ENCODE peak calls at places on chromosome 17, in six cellular contexts. C is M059J; A is neural progenitor cell; R is PC-9; F is stimulated activated CD4-positive, alpha-beta T cell treated with anti-CD3 and anti-CD28 coated beads, Interleukin-2, amount 100 ng/mL, for 48 hours; T is NAMALWA. E is an unnamed sample.

GRCh38 chr17:75571197-75571884 is 16.3 kb upstream of the MYO15B start:
- DNase-seq in C (peak; percentile 46), A (no peak), R (no peak), F (no peak), T (peak; percentile 89), E (peak; percentile 46)

GRCh38 chr17:55005520-55005919 is 37.0 kb downstream of the STXBP4 start:
- DNase-seq in C (peak; percentile 5), A (peak; percentile 30), R (no peak), F (no peak), T (peak; percentile 59), E (no peak)

GRCh38 chr17:43338886-43339516 is 59.8 kb upstream of the ARL4D start:
- DNase-seq in C (peak; percentile 71), A (peak; percentile 76), R (peak; percentile 41), F (peak; percentile 53), T (peak; percentile 72), E (peak; percentile 84)

GRCh38 chr17:59838196-59838911 is 54.4 kb downstream of the TUBD1 start:
- DNase-seq in C (no peak), A (no peak), R (no peak), F (no peak), T (peak; percentile 50), E (no peak)

GRCh38 chr17:73131993-73132595 is 32.7 kb upstream of the SSTR2 start:
- DNase-seq in C (no peak), A (peak; percentile 68), R (no peak), F (no peak), T (peak; percentile 86), E (peak; percentile 33)

GRCh38 chr17:82330322-82331239 is 3.0 kb downstream of the SECTM1 start:
- DNase-seq in C (peak; percentile 59), A (no peak), R (no peak), F (no peak), T (peak; percentile 84), E (peak; percentile 58)

GRCh38 chr17:43581581-43581980 is 35.4 kb upstream of the ETV4 start:
- DNase-seq in C (no peak), A (no peak), R (no peak), F (no peak), T (no peak), E (no peak)

GRCh38 chr17:79159926-79160325 is 85.3 kb downstream of the ENGASE start:
- DNase-seq in C (no peak), A (peak; percentile 45), R (no peak), F (no peak), T (no peak), E (peak; percentile 81)

GRCh38 chr17:77107506-77108433 is 33.0 kb upstream of the SEC14L1 start:
- DNase-seq in C (peak; percentile 25), A (no peak), R (no peak), F (peak; percentile 26), T (peak; percentile 66), E (no peak)

GRCh38 chr17:55430531-55431228 is 9.0 kb upstream of the MMD start:
- DNase-seq in C (peak; percentile 29), A (no peak), R (no peak), F (no peak), T (peak; percentile 20), E (no peak)

GRCh38 chr17:39738568-39738901 is 797 bp downstream of the GRB7 start:
- DNase-seq in C (no peak), A (peak; percentile 58), R (peak; percentile 61), F (no peak), T (no peak), E (no peak)

GRCh38 chr17:55833311-55833710 is 82.5 kb downstream of the PCTP start:
- DNase-seq in C (no peak), A (no peak), R (no peak), F (no peak), T (no peak), E (no peak)

GRCh38 chr17:14051692-14052091 is 17.6 kb upstream of the COX10 start:
- DNase-seq in C (no peak), A (no peak), R (no peak), F (no peak), T (no peak), E (no peak)

GRCh38 chr17:77502626-77503292 is 362.0 kb downstream of the SEC14L1 start:
- DNase-seq in C (no peak), A (no peak), R (no peak), F (no peak), T (no peak), E (peak; percentile 11)